ENCODE peak calls at places on chromosomes 6 and 20, in eight cellular contexts. One of them, this sample, is unnamed.
A peak's percentile ranks its signal among the peaks of the same experiment; 100 is the strongest.

GRCh38 chr20:25252226-25252625 is 4.3 kb downstream of the PYGB start:
- DNase-seq in SJCRH30: no peak
- DNase-seq in cardiac fibroblast: no peak
- DNase-seq in astrocyte: no peak
- DNase-seq in AG04450: no peak
- DNase-seq in left ventricle myocardium inferior: no peak
- DNase-seq in GM12865: no peak
- DNase-seq in DND-41: no peak
- DNase-seq in this sample: no peak

GRCh38 chr20:7094438-7094997 is 327.0 kb downstream of the BMP2 start:
- DNase-seq in DND-41: peak; percentile 24
- DNase-seq in GM12865: peak; percentile 36
- DNase-seq in left ventricle myocardium inferior: no peak
- DNase-seq in cardiac fibroblast: peak; percentile 46
- DNase-seq in SJCRH30: peak; percentile 29
- DNase-seq in AG04450: no peak
- DNase-seq in astrocyte: peak; percentile 3
- DNase-seq in this sample: peak; percentile 16

GRCh38 chr6:129842137-129842536 is 19.0 kb downstream of the TMEM244 start:
- DNase-seq in GM12865: no peak
- DNase-seq in AG04450: no peak
- DNase-seq in cardiac fibroblast: no peak
- DNase-seq in DND-41: no peak
- DNase-seq in SJCRH30: no peak
- DNase-seq in left ventricle myocardium inferior: no peak
- DNase-seq in astrocyte: no peak
- DNase-seq in this sample: no peak

GRCh38 chr6:97572943-97573342 is 289.9 kb upstream of the MMS22L start:
- DNase-seq in astrocyte: no peak
- DNase-seq in DND-41: no peak
- DNase-seq in SJCRH30: no peak
- DNase-seq in cardiac fibroblast: no peak
- DNase-seq in GM12865: no peak
- DNase-seq in left ventricle myocardium inferior: no peak
- DNase-seq in AG04450: no peak
- DNase-seq in this sample: no peak

GRCh38 chr6:90982051-90982450 is 395.2 kb upstream of the MAP3K7 start:
- DNase-seq in left ventricle myocardium inferior: no peak
- DNase-seq in GM12865: peak; percentile 23
- DNase-seq in cardiac fibroblast: no peak
- DNase-seq in DND-41: no peak
- DNase-seq in astrocyte: no peak
- DNase-seq in SJCRH30: no peak
- DNase-seq in AG04450: no peak
- DNase-seq in this sample: no peak

GRCh38 chr6:25971187-25971811 is 8.7 kb downstream of the TRIM38 start:
- DNase-seq in AG04450: peak; percentile 59
- DNase-seq in astrocyte: peak; percentile 95
- DNase-seq in left ventricle myocardium inferior: no peak
- DNase-seq in SJCRH30: no peak
- DNase-seq in cardiac fibroblast: peak; percentile 96
- DNase-seq in DND-41: no peak
- DNase-seq in GM12865: no peak
- DNase-seq in this sample: no peak

GRCh38 chr6:138527376-138528092 is 28.2 kb upstream of the NHSL1 start:
- DNase-seq in SJCRH30: no peak
- DNase-seq in astrocyte: peak; percentile 66
- DNase-seq in GM12865: no peak
- DNase-seq in cardiac fibroblast: no peak
- DNase-seq in DND-41: no peak
- DNase-seq in AG04450: no peak
- DNase-seq in left ventricle myocardium inferior: no peak
- DNase-seq in this sample: no peak

GRCh38 chr6:14502551-14502950 is 385.0 kb downstream of the CD83 start:
- DNase-seq in cardiac fibroblast: peak; percentile 46
- DNase-seq in astrocyte: peak; percentile 12
- DNase-seq in DND-41: no peak
- DNase-seq in GM12865: no peak
- DNase-seq in SJCRH30: no peak
- DNase-seq in AG04450: no peak
- DNase-seq in left ventricle myocardium inferior: no peak
- DNase-seq in this sample: no peak

GRCh38 chr20:11411765-11412164 is 505.9 kb upstream of the BTBD3 start:
- DNase-seq in left ventricle myocardium inferior: no peak
- DNase-seq in astrocyte: no peak
- DNase-seq in SJCRH30: no peak
- DNase-seq in AG04450: no peak
- DNase-seq in GM12865: no peak
- DNase-seq in DND-41: no peak
- DNase-seq in cardiac fibroblast: no peak
- DNase-seq in this sample: no peak

GRCh38 chr6:89073014-89073620 is 7.4 kb upstream of the PNRC1 start:
- DNase-seq in cardiac fibroblast: peak; percentile 58
- DNase-seq in AG04450: no peak
- DNase-seq in left ventricle myocardium inferior: no peak
- DNase-seq in astrocyte: no peak
- DNase-seq in DND-41: no peak
- DNase-seq in SJCRH30: no peak
- DNase-seq in GM12865: no peak
- DNase-seq in this sample: peak; percentile 78

GRCh38 chr6:74731204-74731603 is 474.6 kb downstream of the COL12A1 start:
- DNase-seq in GM12865: no peak
- DNase-seq in cardiac fibroblast: peak; percentile 64
- DNase-seq in AG04450: no peak
- DNase-seq in astrocyte: peak; percentile 77
- DNase-seq in SJCRH30: peak; percentile 85
- DNase-seq in left ventricle myocardium inferior: no peak
- DNase-seq in DND-41: no peak
- DNase-seq in this sample: no peak

GRCh38 chr20:44186674-44187053 is 324 bp downstream of the JPH2 start:
- DNase-seq in left ventricle myocardium inferior: no peak
- DNase-seq in astrocyte: no peak
- DNase-seq in GM12865: no peak
- DNase-seq in AG04450: no peak
- DNase-seq in cardiac fibroblast: no peak
- DNase-seq in DND-41: no peak
- DNase-seq in SJCRH30: peak; percentile 45
- DNase-seq in this sample: no peak
- H3K4me3 ChIP-seq in left ventricle myocardium inferior: peak overlapping the region; percentile 72
- H3K4me3 ChIP-seq in astrocyte: peak overlapping the region; percentile 47
- H3K4me3 ChIP-seq in GM12865: no peak overlapping the region
- H3K4me3 ChIP-seq in AG04450: peak overlapping the region; percentile 51
- H3K4me3 ChIP-seq in cardiac fibroblast: peak overlapping the region; percentile 43
- H3K4me3 ChIP-seq in DND-41: no peak overlapping the region
- H3K4me3 ChIP-seq in SJCRH30: peak overlapping the region; percentile 63
- H3K4me3 ChIP-seq in this sample: no peak overlapping the region

GRCh38 chr20:38870733-38871559 is 55.3 kb upstream of the FAM83D start:
- DNase-seq in astrocyte: no peak
- DNase-seq in left ventricle myocardium inferior: no peak
- DNase-seq in GM12865: peak; percentile 51
- DNase-seq in cardiac fibroblast: peak; percentile 35
- DNase-seq in DND-41: no peak
- DNase-seq in AG04450: no peak
- DNase-seq in SJCRH30: peak; percentile 50
- DNase-seq in this sample: no peak

GRCh38 chr20:38872036-38872435 is 54.2 kb upstream of the FAM83D start:
- DNase-seq in cardiac fibroblast: no peak
- DNase-seq in left ventricle myocardium inferior: no peak
- DNase-seq in GM12865: no peak
- DNase-seq in astrocyte: no peak
- DNase-seq in AG04450: no peak
- DNase-seq in DND-41: no peak
- DNase-seq in SJCRH30: no peak
- DNase-seq in this sample: no peak

GRCh38 chr20:38873050-38873581 is 53.1 kb upstream of the FAM83D start:
- DNase-seq in astrocyte: no peak
- DNase-seq in AG04450: no peak
- DNase-seq in left ventricle myocardium inferior: no peak
- DNase-seq in GM12865: peak; percentile 95
- DNase-seq in SJCRH30: no peak
- DNase-seq in cardiac fibroblast: no peak
- DNase-seq in DND-41: peak; percentile 64
- DNase-seq in this sample: peak; percentile 31

GRCh38 chr20:38871560-38871953 is 54.7 kb upstream of the FAM83D start:
- DNase-seq in GM12865: no peak
- DNase-seq in cardiac fibroblast: no peak
- DNase-seq in astrocyte: no peak
- DNase-seq in left ventricle myocardium inferior: no peak
- DNase-seq in SJCRH30: no peak
- DNase-seq in AG04450: no peak
- DNase-seq in DND-41: no peak
- DNase-seq in this sample: no peak

DNA sequence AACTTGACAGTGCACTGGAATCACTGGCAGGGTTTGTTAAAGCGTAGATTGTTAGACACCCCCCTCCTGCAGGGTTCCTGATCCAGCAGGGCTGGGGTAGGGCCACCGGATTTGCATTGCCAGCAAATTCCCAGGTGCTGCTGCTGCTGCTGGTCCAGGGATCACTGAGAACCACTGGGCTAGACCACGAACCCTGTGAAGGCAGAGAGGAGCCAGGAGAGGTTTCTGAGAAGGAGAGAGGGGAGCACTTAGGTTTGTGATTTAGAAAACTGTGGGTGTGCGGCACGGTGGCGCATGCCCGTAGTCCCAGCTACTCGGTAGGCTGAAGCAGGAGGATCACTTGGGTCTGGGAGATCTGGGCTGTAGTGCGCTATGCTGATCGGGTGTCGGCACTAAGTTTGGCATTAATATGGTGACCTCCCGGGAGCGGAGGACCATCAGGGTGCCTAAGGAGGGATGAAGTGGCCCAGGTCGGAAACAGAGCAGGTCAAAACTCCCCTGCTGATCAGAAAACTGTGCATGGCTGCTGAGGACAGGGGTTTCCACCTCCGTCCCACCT is 53.6 kb upstream of the FAM83D start:
- DNase-seq in SJCRH30: no peak
- DNase-seq in astrocyte: no peak
- DNase-seq in cardiac fibroblast: no peak
- DNase-seq in DND-41: no peak
- DNase-seq in GM12865: no peak
- DNase-seq in left ventricle myocardium inferior: no peak
- DNase-seq in AG04450: no peak
- DNase-seq in this sample: no peak
- H3K4me3 ChIP-seq in SJCRH30: no peak overlapping the region
- H3K4me3 ChIP-seq in astrocyte: no peak overlapping the region
- H3K4me3 ChIP-seq in cardiac fibroblast: no peak overlapping the region
- H3K4me3 ChIP-seq in DND-41: no peak overlapping the region
- H3K4me3 ChIP-seq in GM12865: peak overlapping the region; percentile 50
- H3K4me3 ChIP-seq in left ventricle myocardium inferior: no peak overlapping the region
- H3K4me3 ChIP-seq in AG04450: no peak overlapping the region
- H3K4me3 ChIP-seq in this sample: no peak overlapping the region

DNA sequence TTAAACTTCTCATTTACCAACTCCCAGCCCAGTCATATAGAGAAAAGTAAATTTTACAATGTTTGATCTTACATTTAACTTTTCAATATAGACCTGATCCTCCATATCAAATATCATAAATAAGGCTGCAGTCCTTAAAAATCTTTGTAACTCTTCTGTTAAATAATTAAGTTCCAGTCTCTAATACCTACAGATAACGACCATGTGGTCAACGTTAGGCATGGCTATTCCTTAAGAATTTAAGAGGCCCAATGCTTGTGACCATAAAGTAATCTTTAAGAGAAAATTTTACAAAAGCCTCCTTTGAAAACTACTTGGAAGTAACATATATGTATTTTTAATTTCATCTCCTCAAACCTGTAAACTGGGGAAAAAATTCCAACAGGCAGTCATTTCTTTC is 1.6 kb downstream of the FBXO5 start:
- DNase-seq in SJCRH30: no peak
- DNase-seq in GM12865: no peak
- DNase-seq in astrocyte: no peak
- DNase-seq in cardiac fibroblast: no peak
- DNase-seq in AG04450: no peak
- DNase-seq in DND-41: no peak
- DNase-seq in left ventricle myocardium inferior: no peak
- DNase-seq in this sample: no peak
- H3K4me3 ChIP-seq in SJCRH30: peak overlapping the region; percentile 92
- H3K4me3 ChIP-seq in GM12865: peak overlapping the region; percentile 94
- H3K4me3 ChIP-seq in astrocyte: peak overlapping the region; percentile 94
- H3K4me3 ChIP-seq in cardiac fibroblast: no peak overlapping the region
- H3K4me3 ChIP-seq in AG04450: peak overlapping the region; percentile 76
- H3K4me3 ChIP-seq in DND-41: peak overlapping the region; percentile 79
- H3K4me3 ChIP-seq in left ventricle myocardium inferior: no peak overlapping the region
- H3K4me3 ChIP-seq in this sample: peak overlapping the region; percentile 85

GRCh38 chr6:46651766-46652165 is 852 bp downstream of the CYP39A1 start:
- DNase-seq in left ventricle myocardium inferior: no peak
- DNase-seq in DND-41: no peak
- DNase-seq in cardiac fibroblast: no peak
- DNase-seq in GM12865: no peak
- DNase-seq in AG04450: no peak
- DNase-seq in SJCRH30: no peak
- DNase-seq in astrocyte: no peak
- DNase-seq in this sample: no peak
- H3K4me3 ChIP-seq in left ventricle myocardium inferior: peak overlapping the region; percentile 92
- H3K4me3 ChIP-seq in DND-41: no peak overlapping the region
- H3K4me3 ChIP-seq in cardiac fibroblast: no peak overlapping the region
- H3K4me3 ChIP-seq in GM12865: no peak overlapping the region
- H3K4me3 ChIP-seq in AG04450: no peak overlapping the region
- H3K4me3 ChIP-seq in SJCRH30: peak overlapping the region; percentile 57
- H3K4me3 ChIP-seq in astrocyte: peak overlapping the region; percentile 83
- H3K4me3 ChIP-seq in this sample: no peak overlapping the region

DNA sequence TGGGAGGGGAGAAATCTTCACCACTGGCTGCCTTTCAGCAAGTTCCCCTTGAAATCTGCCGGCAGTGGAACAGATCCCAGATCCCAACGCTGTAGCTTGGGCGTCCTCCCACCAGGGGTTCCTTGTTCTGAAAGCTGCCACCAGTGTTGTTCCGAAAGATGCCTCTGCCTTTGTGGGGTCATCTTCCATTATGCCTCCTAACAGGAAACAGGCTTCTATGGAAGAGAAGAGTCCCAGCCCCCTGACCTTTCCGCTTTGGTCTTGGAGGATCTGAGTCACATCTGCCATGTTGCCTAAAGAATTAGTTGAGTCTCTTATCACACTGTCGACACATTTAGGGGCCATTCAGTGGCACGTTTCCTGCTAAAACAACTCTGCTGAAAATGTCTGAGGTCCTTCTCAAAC is 57.5 kb upstream of the NFATC2 start:
- DNase-seq in cardiac fibroblast: no peak
- DNase-seq in left ventricle myocardium inferior: no peak
- DNase-seq in GM12865: no peak
- DNase-seq in astrocyte: no peak
- DNase-seq in SJCRH30: no peak
- DNase-seq in AG04450: no peak
- DNase-seq in DND-41: no peak
- DNase-seq in this sample: no peak
- H3K4me3 ChIP-seq in cardiac fibroblast: no peak overlapping the region
- H3K4me3 ChIP-seq in left ventricle myocardium inferior: no peak overlapping the region
- H3K4me3 ChIP-seq in GM12865: no peak overlapping the region
- H3K4me3 ChIP-seq in astrocyte: no peak overlapping the region
- H3K4me3 ChIP-seq in SJCRH30: no peak overlapping the region
- H3K4me3 ChIP-seq in AG04450: no peak overlapping the region
- H3K4me3 ChIP-seq in DND-41: no peak overlapping the region
- H3K4me3 ChIP-seq in this sample: no peak overlapping the region

DNA sequence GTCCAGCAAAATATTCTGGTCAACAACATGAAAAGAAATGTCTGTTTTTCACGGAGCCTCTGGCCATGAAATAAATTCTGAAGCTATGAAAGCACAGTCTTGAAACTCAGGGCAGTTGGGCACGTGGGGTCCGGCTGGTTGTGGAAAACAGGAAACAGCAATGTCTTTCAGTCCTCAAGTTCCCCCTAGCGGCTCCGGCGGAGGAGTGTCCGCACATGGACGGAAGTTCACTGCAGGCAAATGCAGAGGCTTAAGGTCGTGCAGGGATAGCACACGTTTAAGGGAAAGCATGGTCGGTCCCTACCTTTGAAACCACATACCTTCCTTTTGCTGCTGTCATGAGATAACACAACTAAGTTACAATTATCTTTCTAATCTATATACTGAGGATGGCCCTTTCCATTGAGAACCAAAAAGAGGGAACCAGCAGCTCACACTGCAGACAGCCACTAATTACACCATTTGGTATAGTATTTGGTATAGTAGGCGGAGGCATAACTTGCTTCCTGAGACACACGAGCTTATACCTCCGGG is 52.5 kb upstream of the NFATC2 start:
- DNase-seq in SJCRH30: peak; percentile 85
- DNase-seq in cardiac fibroblast: peak; percentile 93
- DNase-seq in AG04450: peak; percentile 77
- DNase-seq in astrocyte: peak; percentile 65
- DNase-seq in GM12865: peak; percentile 92
- DNase-seq in DND-41: peak; percentile 8
- DNase-seq in left ventricle myocardium inferior: peak; percentile 84
- DNase-seq in this sample: peak; percentile 76
- H3K4me3 ChIP-seq in SJCRH30: no peak overlapping the region
- H3K4me3 ChIP-seq in cardiac fibroblast: no peak overlapping the region
- H3K4me3 ChIP-seq in AG04450: no peak overlapping the region
- H3K4me3 ChIP-seq in astrocyte: no peak overlapping the region
- H3K4me3 ChIP-seq in GM12865: no peak overlapping the region
- H3K4me3 ChIP-seq in DND-41: no peak overlapping the region
- H3K4me3 ChIP-seq in left ventricle myocardium inferior: peak overlapping the region; percentile 12
- H3K4me3 ChIP-seq in this sample: no peak overlapping the region